ENCODE peak calls at places on chromosomes 1 and 21, in four cellular contexts. W is psoas muscle, M is A673, R is hepatocyte. K is an unnamed sample.

GRCh38 chr1:211135342-211135950 is 1.5 kb upstream of the KCNH1 start:
- DNase-seq in W (no peak), M (peak), R (peak), K (peak)

GRCh38 chr1:24641646-24642151 is 1.4 kb upstream of the SRRM1 start:
- DNase-seq in W (peak), M (peak), R (peak), K (peak)

GRCh38 chr1:39647247-39647646 is 7.8 kb upstream of the HEYL start:
- DNase-seq in W (no peak), M (no peak), R (no peak), K (no peak)

GRCh38 chr1:35589516-35590427 is 16.7 kb downstream of the TFAP2E start:
- DNase-seq in W (no peak), M (no peak), R (no peak), K (no peak)

GRCh38 chr1:242651817-242652216 is 127.3 kb upstream of the PLD5 start:
- DNase-seq in W (no peak), M (peak), R (peak), K (peak)

GRCh38 chr1:185670187-185670627 is 64.0 kb upstream of the HMCN1 start:
- DNase-seq in W (no peak), M (peak), R (peak), K (peak)

GRCh38 chr1:85262985-85263384 is 3.5 kb upstream of the C1orf52 start:
- DNase-seq in W (no peak), M (no peak), R (no peak), K (no peak)

GRCh38 chr1:65489481-65489880 is 69.0 kb downstream of the LEPR start:
- DNase-seq in W (no peak), M (no peak), R (no peak), K (no peak)

GRCh38 chr1:10068605-10069294 is 36.0 kb downstream of the UBE4B start:
- DNase-seq in W (no peak), M (no peak), R (no peak), K (no peak)

GRCh38 chr1:26779093-26779668 is 8.6 kb upstream of the PIGV start:
- DNase-seq in W (no peak), M (no peak), R (no peak), K (no peak)

GRCh38 chr1:228367798-228368791 is 38.5 kb downstream of the TRIM11 start:
- DNase-seq in W (peak), M (no peak), R (peak), K (peak)

GRCh38 chr1:241202321-241202845 is 154.6 kb downstream of the RGS7 start:
- DNase-seq in W (no peak), M (no peak), R (peak), K (no peak)

GRCh38 chr1:220213381-220213983 is 58.8 kb downstream of the RAB3GAP2 start:
- DNase-seq in W (no peak), M (no peak), R (no peak), K (no peak)

GRCh38 chr1:237736372-237737029 is 154.2 kb downstream of the ZP4 start:
- DNase-seq in W (no peak), M (peak), R (peak), K (no peak)

GRCh38 chr1:28369225-28369517 is 369 bp upstream of the PHACTR4 start:
- DNase-seq in W (no peak), M (no peak), R (no peak), K (no peak)

GRCh38 chr1:47424336-47424982 is 8.4 kb downstream of the FOXE3 start:
- DNase-seq in W (no peak), M (peak), R (peak), K (peak)

GRCh38 chr1:204225841-204226745 is 12.3 kb upstream of the GOLT1A start:
- DNase-seq in W (no peak), M (no peak), R (no peak), K (peak)

GRCh38 chr1:112114540-112114939 is 125.1 kb upstream of the KCND3 start:
- DNase-seq in W (no peak), M (peak), R (no peak), K (no peak)

GRCh38 chr1:29801561-29801973 is 565.2 kb downstream of the PTPRU start:
- DNase-seq in W (no peak), M (no peak), R (no peak), K (no peak)

GRCh38 chr1:216670118-216670870 is 52.9 kb downstream of the ESRRG start:
- DNase-seq in W (no peak), M (peak), R (peak), K (no peak)

GRCh38 chr1:118074101-118074500 is 110.9 kb downstream of the SPAG17 start:
- DNase-seq in W (no peak), M (no peak), R (no peak), K (no peak)

GRCh38 chr1:199981584-199981983 is 45.9 kb upstream of the NR5A2 start:
- DNase-seq in W (no peak), M (no peak), R (no peak), K (no peak)

GRCh38 chr1:172429324-172430127 is 9.0 kb downstream of the C1orf105 start:
- DNase-seq in W (no peak), M (peak), R (peak), K (peak)

GRCh38 chr1:153342178-153342577 is 6.5 kb downstream of the PGLYRP4 start:
- DNase-seq in W (no peak), M (no peak), R (no peak), K (no peak)

GRCh38 chr1:18893120-18893519 is 9.2 kb downstream of the ALDH4A1 start:
- DNase-seq in W (no peak), M (no peak), R (no peak), K (no peak)

GRCh38 chr1:230758705-230759354 is 11.6 kb downstream of the CAPN9 start:
- DNase-seq in W (no peak), M (no peak), R (peak), K (no peak)

GRCh38 chr1:3717715-3718601 is 34.3 kb upstream of the CCDC27 start:
- DNase-seq in W (no peak), M (peak), R (peak), K (no peak)

GRCh38 chr1:85748120-85748519 is 39.9 kb upstream of the ZNHIT6 start:
- DNase-seq in W (no peak), M (no peak), R (no peak), K (no peak)

GRCh38 chr21:36929622-36930021 is 36.8 kb downstream of the HLCS start:
- DNase-seq in W (no peak), M (peak), R (no peak), K (no peak)

GRCh38 chr1:186498695-186499389 is 37.9 kb upstream of the PDC start:
- DNase-seq in W (no peak), M (peak), R (peak), K (no peak)

GRCh38 chr1:92461364-92462097 is 25.2 kb downstream of the GFI1 start:
- DNase-seq in W (no peak), M (no peak), R (no peak), K (no peak)

GRCh38 chr1:239858058-239858457 is 233.6 kb upstream of the FMN2 start:
- DNase-seq in W (no peak), M (peak), R (no peak), K (peak)

GRCh38 chr1:94396356-94396755 is 21.8 kb upstream of the ABCD3 start:
- DNase-seq in W (no peak), M (peak), R (no peak), K (no peak)
- TF ChIP-seq CTCF in W (no peak), M (peak), R (peak), K (no peak)

GRCh38 chr1:205976708-205977107 is 26.5 kb downstream of the RAB7B start:
- DNase-seq in W (peak), M (no peak), R (peak), K (no peak)
- TF ChIP-seq CTCF in W (no peak), M (no peak), R (no peak), K (no peak)

DNA sequence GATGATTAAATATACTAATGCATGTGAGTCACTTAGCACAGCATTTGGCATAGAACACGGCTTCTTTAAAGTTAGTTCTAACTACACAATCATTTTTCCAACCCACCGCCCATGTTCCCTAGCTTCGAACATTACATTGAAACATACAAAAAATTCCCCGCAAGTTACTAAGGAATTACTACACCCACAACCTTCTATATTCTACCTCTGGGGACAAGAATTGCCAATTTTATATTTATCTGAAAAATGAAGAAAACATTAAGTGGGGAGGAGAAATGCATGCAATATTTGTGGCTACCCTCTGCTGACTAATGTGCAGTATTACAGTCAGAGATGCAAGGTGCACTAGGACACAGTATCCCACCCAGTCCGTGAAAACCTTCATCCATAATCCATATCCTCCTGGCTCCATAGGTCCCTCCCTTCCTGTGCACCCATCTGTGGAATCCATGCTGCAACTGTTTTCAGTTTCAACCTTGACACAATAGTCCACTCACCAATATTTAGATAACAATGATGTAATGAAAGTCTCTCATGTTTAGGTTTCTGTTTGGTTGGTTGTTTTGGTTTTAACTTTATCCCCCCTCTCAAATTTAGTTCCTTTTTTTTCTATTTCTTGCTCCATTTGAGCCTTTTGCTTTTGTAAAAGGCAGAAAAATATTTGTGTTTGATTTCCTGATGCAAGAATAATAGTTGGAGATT is 31.6 kb downstream of the RGS5 start:
- DNase-seq in W (no peak), M (peak), R (no peak), K (no peak)
- TF ChIP-seq CTCF in W (peak), M (peak), R (peak), K (peak)

DNA sequence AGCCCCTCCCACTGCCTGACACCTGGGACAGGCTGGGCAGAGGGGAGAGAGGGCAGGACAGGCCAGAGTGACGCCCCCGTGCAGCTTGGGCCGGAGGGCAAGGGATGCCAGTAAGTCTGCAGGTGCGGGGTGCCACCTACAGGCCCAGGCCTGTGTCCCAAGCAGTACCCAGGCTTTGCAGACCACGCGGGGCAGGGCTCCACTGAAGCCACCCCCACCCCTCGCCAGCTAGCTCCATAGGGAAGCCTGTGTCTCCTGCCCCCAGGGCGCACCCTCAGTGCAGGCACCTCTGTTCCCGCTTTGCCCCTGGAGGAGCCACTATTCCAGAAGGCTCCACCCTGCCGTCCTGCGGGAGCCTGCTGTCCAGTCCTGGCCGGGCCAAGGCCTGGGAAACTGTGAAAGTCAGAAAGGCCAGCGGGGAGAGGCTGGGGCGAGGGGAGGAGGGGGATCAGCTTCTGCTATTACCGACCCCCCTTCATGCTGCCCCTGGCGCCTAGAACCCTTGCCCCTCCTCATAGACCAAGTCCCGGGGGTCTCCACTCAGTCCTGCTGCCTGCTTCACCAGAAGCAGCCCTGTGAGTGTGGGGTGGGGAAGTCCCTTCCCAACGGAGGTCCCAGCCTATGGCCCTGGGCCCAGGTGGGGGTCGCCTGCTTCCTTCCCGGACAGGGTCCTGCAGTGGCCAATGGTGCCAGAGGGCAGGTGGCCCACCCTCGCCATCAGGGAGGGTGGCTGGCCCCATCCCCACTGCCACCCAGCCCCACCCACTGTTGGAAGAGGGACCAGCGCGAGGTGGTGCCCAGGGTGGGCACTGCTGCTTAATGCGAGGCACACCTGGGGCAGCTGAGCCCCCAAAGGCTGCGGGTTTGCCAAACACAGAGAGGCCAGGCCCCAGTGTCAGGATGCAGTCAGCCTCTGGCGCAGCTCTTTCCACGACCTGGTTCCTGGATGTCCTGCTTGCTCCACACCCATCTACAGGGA is 54.4 kb downstream of the KCNAB2 start:
- DNase-seq in W (peak), M (no peak), R (no peak), K (peak)
- TF ChIP-seq CTCF in W (no peak), M (no peak), R (no peak), K (peak)

GRCh38 chr1:31514117-31514516 is 62.2 kb upstream of the TINAGL1 start:
- DNase-seq in W (no peak), M (no peak), R (no peak), K (no peak)

GRCh38 chr1:31515936-31516335 is 60.4 kb upstream of the TINAGL1 start:
- DNase-seq in W (no peak), M (no peak), R (no peak), K (no peak)

GRCh38 chr1:31521761-31522555 is 54.4 kb upstream of the TINAGL1 start:
- DNase-seq in W (no peak), M (no peak), R (no peak), K (no peak)

GRCh38 chr1:31515061-31515775 is 61.1 kb upstream of the TINAGL1 start:
- DNase-seq in W (no peak), M (no peak), R (no peak), K (no peak)

DNA sequence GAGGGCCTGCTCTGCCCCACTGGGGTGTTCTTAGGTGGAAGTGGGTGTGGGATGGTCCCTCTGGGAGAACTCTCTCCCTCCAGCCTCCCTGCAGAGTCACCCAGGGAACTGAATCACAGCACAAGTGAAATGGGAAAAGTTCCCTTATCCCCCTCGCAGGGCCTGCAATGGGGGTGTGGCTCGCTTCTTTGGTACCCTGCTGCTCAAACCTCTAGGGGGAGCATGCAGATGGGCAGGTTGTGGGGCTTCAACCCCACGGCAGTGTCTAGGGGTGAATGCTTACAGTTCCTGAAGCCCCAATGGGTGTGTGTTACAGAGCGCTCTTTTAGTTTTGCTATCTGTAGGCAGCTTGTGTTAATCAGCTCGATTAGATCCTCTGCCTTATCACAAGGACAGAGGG is 59.0 kb upstream of the TINAGL1 start:
- DNase-seq in W (no peak), M (no peak), R (no peak), K (no peak)
- TF ChIP-seq CTCF in W (no peak), M (peak), R (no peak), K (no peak)

GRCh38 chr21:19508844-19509243 is 1105.3 kb upstream of the TMPRSS15 start:
- DNase-seq in W (no peak), M (no peak), R (no peak), K (no peak)

GRCh38 chr21:19510057-19510456 is 1106.5 kb upstream of the TMPRSS15 start:
- DNase-seq in W (no peak), M (no peak), R (no peak), K (no peak)

GRCh38 chr21:19510653-19511052 is 1107.1 kb upstream of the TMPRSS15 start:
- DNase-seq in W (no peak), M (no peak), R (no peak), K (no peak)

GRCh38 chr21:19508442-19508841 is 1104.9 kb upstream of the TMPRSS15 start:
- DNase-seq in W (no peak), M (no peak), R (no peak), K (no peak)

DNA sequence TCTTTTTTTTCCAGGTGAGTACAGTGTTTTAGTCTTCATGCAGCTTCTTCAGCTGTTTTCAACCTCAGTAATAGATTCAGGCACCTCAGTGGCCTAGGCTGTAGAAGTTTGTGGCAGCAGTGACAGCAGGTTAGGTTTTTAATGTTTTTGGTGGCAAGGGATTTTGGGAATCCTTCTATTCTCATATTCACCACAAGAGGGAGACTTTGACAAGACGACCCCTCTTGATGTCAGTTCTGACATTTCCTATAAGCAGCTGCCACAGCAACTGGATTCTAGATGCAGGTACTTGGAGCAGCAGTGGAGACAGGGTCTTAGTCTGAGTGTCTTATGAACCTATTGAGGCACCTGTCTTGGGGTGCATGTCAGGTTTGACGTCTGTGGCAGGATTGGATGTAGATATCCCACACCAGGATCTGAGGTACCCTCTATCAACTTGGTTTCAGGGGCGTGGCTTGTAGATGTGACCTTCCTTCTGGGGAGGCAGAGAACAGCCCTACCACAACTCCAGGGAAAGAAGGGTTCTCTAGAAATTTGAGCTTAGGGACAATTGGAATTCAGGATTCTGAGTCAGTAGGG is 1104.2 kb upstream of the TMPRSS15 start:
- DNase-seq in W (no peak), M (peak), R (peak), K (no peak)
- TF ChIP-seq CTCF in W (no peak), M (peak), R (peak), K (peak)

GRCh38 chr1:222019029-222019428 is 277.1 kb upstream of the DUSP10 start:
- DNase-seq in W (no peak), M (no peak), R (no peak), K (no peak)
- TF ChIP-seq CTCF in W (no peak), M (no peak), R (no peak), K (no peak)

DNA sequence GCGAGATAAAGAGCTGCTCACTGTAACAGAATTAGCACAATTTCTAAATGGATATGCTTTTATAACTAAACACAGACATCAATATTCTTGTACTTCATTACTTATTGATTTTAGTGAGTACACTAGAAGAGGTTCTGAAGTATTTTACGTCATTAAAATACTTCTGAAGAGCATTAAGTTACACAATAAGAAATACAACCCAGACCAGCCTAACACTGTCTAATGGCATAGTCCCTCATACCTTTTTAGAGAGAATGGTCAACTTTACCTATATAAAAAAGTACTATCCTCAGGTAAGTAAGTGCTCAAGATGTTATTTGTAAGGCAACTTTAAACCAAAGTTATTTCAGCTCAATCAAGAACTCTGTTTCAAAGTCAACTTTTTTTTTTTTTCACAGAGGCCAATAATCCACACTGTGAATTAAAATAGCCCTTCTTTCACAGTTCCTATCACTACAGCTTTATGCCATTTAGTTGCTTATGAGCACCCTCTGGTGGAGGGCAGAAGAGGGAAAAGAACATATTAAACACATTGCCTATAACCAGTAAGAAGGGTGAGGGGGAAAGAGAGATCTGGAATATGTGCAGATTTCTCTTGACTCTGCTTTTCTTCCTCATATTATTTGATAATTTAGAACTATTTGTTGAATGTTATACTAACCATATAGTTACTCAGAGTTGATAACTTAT is 182.1 kb upstream of the DMRTA2 start:
- DNase-seq in W (no peak), M (peak), R (peak), K (no peak)
- TF ChIP-seq CTCF in W (peak), M (peak), R (peak), K (peak)

DNA sequence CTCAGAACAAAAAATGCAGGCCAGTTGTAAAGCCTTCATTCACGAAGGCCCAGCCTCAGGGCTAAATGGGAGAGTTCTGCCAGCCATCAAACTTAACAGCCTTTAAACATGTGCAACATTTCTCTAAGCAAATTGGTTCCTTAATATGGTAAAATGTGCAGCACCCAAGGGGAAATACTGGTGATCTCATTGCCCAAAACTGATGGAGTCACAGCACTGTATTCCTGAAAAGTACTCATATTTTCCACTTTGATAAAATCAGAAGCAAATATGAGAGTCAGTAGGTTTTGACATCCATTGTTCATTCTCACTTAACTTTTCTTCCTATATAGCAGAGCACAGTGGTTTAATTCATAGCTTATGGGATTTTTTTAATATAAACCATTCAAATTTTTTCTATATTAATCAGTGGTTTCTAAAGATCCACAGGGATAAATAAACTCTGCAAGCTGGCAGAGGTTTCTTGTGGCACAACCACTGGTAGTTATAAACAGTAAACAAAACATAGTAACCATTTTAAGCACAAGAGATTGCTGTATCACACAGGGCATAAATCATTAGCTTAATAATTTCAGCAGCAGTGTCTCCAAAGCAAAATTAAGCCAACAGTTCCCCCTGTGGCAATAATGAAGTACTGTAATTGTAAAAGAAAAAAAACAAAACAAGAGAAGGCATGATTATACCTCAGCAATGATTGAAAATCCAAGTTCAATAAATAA is 106.9 kb upstream of the LYPLAL1 start:
- DNase-seq in W (no peak), M (peak), R (peak), K (peak)
- TF ChIP-seq CTCF in W (peak), M (peak), R (peak), K (peak)